ENCODE peak calls at places on chromosomes 1 and 21, in ten cellular contexts. G is A673; V is IMR-90; A is fibroblast of mammary gland; F is heart left ventricle; H is Panc1; T is foreskin fibroblast; Q is kidney; S is naive thymus-derived CD4-positive, alpha-beta T cell; N is bronchial epithelial cell. B is an unnamed sample.

GRCh38 chr1:17911789-17912188 is 156.7 kb downstream of the ACTL8 start:
- DNase-seq in F (no peak), H (no peak), G (no peak), A (no peak), V (no peak), Q (no peak), T (no peak), S (no peak), N (no peak), B (no peak)

GRCh38 chr1:34405266-34405959 is 228.7 kb downstream of the C1orf94 start:
- DNase-seq in A (no peak), G (no peak), F (no peak), S (no peak), V (no peak), T (no peak), N (no peak), H (no peak), Q (no peak), B (no peak)

GRCh38 chr1:41833519-41834000 is 85.2 kb downstream of the HIVEP3 start:
- DNase-seq in A (no peak), F (no peak), S (no peak), T (no peak), V (no peak), Q (no peak), N (no peak), H (no peak), G (no peak), B (no peak)

GRCh38 chr1:14011132-14011531 is 311.1 kb downstream of the PRDM2 start:
- DNase-seq in Q (no peak), G (no peak), F (no peak), N (no peak), A (no peak), S (no peak), V (no peak), T (no peak), H (no peak), B (no peak)

GRCh38 chr1:161163793-161164192 is 2.4 kb upstream of the PPOX start:
- DNase-seq in N (no peak), V (no peak), F (no peak), H (no peak), S (no peak), T (no peak), A (no peak), G (no peak), Q (no peak), B (no peak)

GRCh38 chr1:84117868-84118267 is 26.2 kb upstream of the PRKACB start:
- DNase-seq in Q (no peak), F (no peak), T (peak), G (peak), H (no peak), S (no peak), A (peak), N (peak), V (peak), B (no peak)

GRCh38 chr1:178294654-178295053 is 200.8 kb downstream of the RASAL2 start:
- DNase-seq in V (no peak), H (no peak), S (no peak), T (peak), N (peak), G (no peak), A (no peak), F (no peak), Q (no peak), B (no peak)

GRCh38 chr1:33374336-33375105 is 53.6 kb upstream of the A3GALT2 start:
- DNase-seq in S (no peak), H (no peak), Q (no peak), G (no peak), T (peak), V (peak), F (no peak), A (peak), N (no peak), B (no peak)

GRCh38 chr1:24193046-24193445 is 6.0 kb upstream of the IFNLR1 start:
- DNase-seq in H (no peak), V (peak), A (no peak), Q (no peak), N (no peak), S (no peak), G (peak), F (no peak), T (no peak), B (no peak)

GRCh38 chr1:56819393-56819899 is at the start of gene FYB2:
- DNase-seq in A (no peak), G (no peak), S (no peak), T (no peak), Q (peak), H (no peak), V (no peak), N (no peak), F (peak), B (no peak)

GRCh38 chr1:87560961-87561360 is 232.3 kb downstream of the LMO4 start:
- DNase-seq in H (no peak), N (no peak), Q (no peak), T (peak), F (no peak), A (no peak), G (no peak), S (no peak), V (peak), B (no peak)

GRCh38 chr21:16330340-16331319 is 600.8 kb downstream of the USP25 start:
- DNase-seq in Q (no peak), G (peak), A (peak), S (peak), V (peak), N (peak), H (peak), T (peak), F (no peak), B (no peak)

GRCh38 chr1:161835963-161836362 is 69.8 kb downstream of the ATF6 start:
- DNase-seq in N (no peak), T (peak), Q (no peak), S (no peak), F (no peak), G (no peak), V (peak), A (peak), H (no peak), B (no peak)

GRCh38 chr1:42922687-42923366 is 35.8 kb downstream of the SLC2A1 start:
- DNase-seq in G (peak), F (no peak), V (peak), Q (no peak), A (peak), T (peak), H (no peak), S (peak), N (peak), B (no peak)

GRCh38 chr1:159171688-159172501 is 480 bp downstream of the CADM3 start:
- DNase-seq in H (no peak), V (no peak), G (no peak), F (no peak), Q (peak), N (no peak), S (no peak), T (no peak), A (no peak), B (no peak)

GRCh38 chr1:218345673-218346390 is 696 bp downstream of the TGFB2 start:
- DNase-seq in A (peak), T (peak), S (peak), V (peak), G (peak), F (peak), H (no peak), Q (peak), N (peak), B (no peak)

GRCh38 chr1:109299984-109300343 is 6.8 kb downstream of the MYBPHL start:
- DNase-seq in F (no peak), Q (no peak), A (no peak), T (no peak), S (no peak), V (no peak), G (no peak), N (no peak), H (no peak), B (no peak)

GRCh38 chr1:152179566-152179965 is 20.5 kb upstream of the RPTN start:
- DNase-seq in T (peak), Q (no peak), N (peak), S (no peak), G (no peak), H (no peak), A (peak), V (no peak), F (no peak), B (no peak)

GRCh38 chr1:222546548-222547259 is 1.2 kb downstream of the HHIPL2 start:
- DNase-seq in G (peak), T (peak), F (no peak), H (peak), Q (no peak), S (no peak), A (peak), N (peak), V (peak), B (no peak)
- H3K4me3 ChIP-seq in G (no peak), T (no peak), F (no peak), H (peak), Q (no peak), S (no peak), A (no peak), N (no peak), V (no peak), B (no peak)

GRCh38 chr21:42285569-42286245 is 29.5 kb downstream of the TFF3 start:
- DNase-seq in Q (no peak), V (no peak), F (no peak), A (no peak), S (no peak), N (no peak), T (no peak), H (no peak), G (no peak), B (no peak)
- H3K4me3 ChIP-seq in Q (no peak), V (no peak), F (no peak), A (no peak), S (no peak), N (no peak), T (no peak), H (no peak), G (no peak), B (no peak)

GRCh38 chr1:50950396-50950795 is 9.7 kb downstream of the FAF1 start:
- DNase-seq in G (no peak), F (no peak), H (no peak), V (no peak), N (no peak), Q (no peak), T (no peak), S (no peak), A (no peak), B (no peak)
- H3K4me3 ChIP-seq in G (no peak), F (no peak), H (no peak), V (no peak), N (no peak), Q (no peak), T (no peak), S (no peak), A (no peak), B (no peak)

GRCh38 chr1:9416918-9417500 is 122.3 kb upstream of the SLC25A33 start:
- DNase-seq in V (no peak), F (no peak), A (no peak), N (no peak), H (no peak), T (no peak), S (no peak), Q (no peak), G (no peak), B (no peak)
- H3K4me3 ChIP-seq in V (no peak), F (no peak), A (no peak), N (no peak), H (no peak), T (no peak), S (no peak), Q (no peak), G (no peak), B (peak)

B was measured in effector memory CD4-positive, alpha-beta T cell.